ENCODE peak calls at places on chromosome 14, in five cellular contexts. L, F, P, D and U are unnamed samples.

GRCh38 chr14:73783107-73783727 is 68.4 kb upstream of the PTGR2 start:
- DNase-seq in P (peak), F (no peak), D (no peak), L (peak), U (no peak)

GRCh38 chr14:51581017-51581881 is 70.5 kb upstream of the FRMD6 start:
- DNase-seq in D (no peak), P (no peak), F (no peak), L (no peak), U (no peak)

GRCh38 chr14:36066636-36067035 is 109.9 kb downstream of the PTCSC3 start:
- DNase-seq in L (no peak), F (no peak), D (no peak), P (no peak), U (peak)

GRCh38 chr14:36454599-36455240 is 65.3 kb downstream of the NKX2-1 start:
- DNase-seq in D (no peak), L (peak), P (no peak), F (no peak), U (no peak)

GRCh38 chr14:67962215-67962644 is 142.7 kb downstream of the RAD51B start:
- DNase-seq in L (no peak), F (no peak), P (no peak), D (no peak), U (no peak)

GRCh38 chr14:60116181-60116580 is 24.5 kb downstream of the PCNX4 start:
- DNase-seq in F (no peak), P (no peak), L (no peak), D (no peak), U (peak)

GRCh38 chr14:53516261-53516774 is 363.2 kb upstream of the DDHD1 start:
- DNase-seq in L (no peak), F (no peak), D (no peak), P (no peak), U (no peak)

GRCh38 chr14:23024612-23025075 is 10.1 kb downstream of the PSMB5 start:
- DNase-seq in D (no peak), P (no peak), F (no peak), L (no peak), U (no peak)

GRCh38 chr14:99853206-99853605 is 60.0 kb downstream of the EML1 start:
- DNase-seq in P (peak), D (no peak), F (no peak), L (no peak), U (no peak)

GRCh38 chr14:78135450-78135891 is 34.7 kb upstream of the NRXN3 start:
- DNase-seq in F (no peak), P (no peak), L (no peak), D (peak), U (peak)

GRCh38 chr14:104595911-104596450 is 8.6 kb downstream of the TMEM179 start:
- DNase-seq in D (no peak), F (no peak), L (no peak), P (no peak), U (no peak)

GRCh38 chr14:68655961-68656360 is 136.9 kb downstream of the ZFP36L1 start:
- DNase-seq in D (no peak), P (no peak), F (no peak), L (peak), U (no peak)

GRCh38 chr14:75141967-75142366 is 15.1 kb upstream of the NEK9 start:
- DNase-seq in P (no peak), F (no peak), D (no peak), L (peak), U (no peak)

GRCh38 chr14:44847910-44848309 is 113.8 kb downstream of the KLHL28 start:
- DNase-seq in F (no peak), P (no peak), D (no peak), L (no peak), U (no peak)

GRCh38 chr14:101458536-101459391 is 102.5 kb upstream of the DIO3 start:
- DNase-seq in P (no peak), D (no peak), F (no peak), L (peak), U (no peak)

GRCh38 chr14:96162265-96162664 is 42.4 kb upstream of the BDKRB2 start:
- DNase-seq in D (no peak), F (no peak), P (no peak), L (no peak), U (no peak)

GRCh38 chr14:53710615-53711014 is 246.0 kb downstream of the BMP4 start:
- DNase-seq in F (no peak), D (no peak), P (no peak), L (no peak), U (no peak)

GRCh38 chr14:78567343-78567742 is 397.2 kb downstream of the NRXN3 start:
- DNase-seq in P (no peak), L (no peak), D (no peak), F (no peak), U (no peak)

GRCh38 chr14:26528415-26529182 is 69.2 kb downstream of the NOVA1 start:
- DNase-seq in F (no peak), L (no peak), P (peak), D (no peak), U (no peak)

GRCh38 chr14:64196668-64197411 is 97.3 kb downstream of the ESR2 start:
- DNase-seq in D (no peak), F (no peak), L (peak), P (peak), U (no peak)

GRCh38 chr14:64788706-64789105 is 84.5 kb downstream of the PLEKHG3 start:
- DNase-seq in L (no peak), P (no peak), D (peak), F (no peak), U (peak)

GRCh38 chr14:92958373-92959188 is 35.6 kb downstream of the CHGA start:
- DNase-seq in F (no peak), D (no peak), P (no peak), L (no peak), U (no peak)

GRCh38 chr14:92542766-92543554 is 29.4 kb downstream of the RIN3 start:
- DNase-seq in F (no peak), D (no peak), L (no peak), P (no peak), U (no peak)

GRCh38 chr14:94370524-94370910 is 17.9 kb downstream of the SERPINA1 start:
- DNase-seq in F (no peak), D (no peak), P (no peak), L (no peak), U (no peak)

GRCh38 chr14:66650491-66650911 is 142.6 kb downstream of the GPHN start:
- DNase-seq in P (no peak), D (no peak), L (no peak), F (no peak), U (no peak)

GRCh38 chr14:34361504-34362011 is 100.5 kb downstream of the SPTSSA start:
- DNase-seq in L (no peak), F (no peak), D (no peak), P (peak), U (no peak)

GRCh38 chr14:39426605-39427004 is 5.6 kb downstream of the FBXO33 start:
- DNase-seq in P (no peak), D (no peak), F (peak), L (no peak), U (peak)

GRCh38 chr14:58794993-58795762 is 157.4 kb downstream of the DACT1 start:
- DNase-seq in L (no peak), D (no peak), F (no peak), P (no peak), U (no peak)
- TF ChIP-seq CTCF in L (no peak), D (no peak), F (no peak), P (no peak), U (no peak)

DNA sequence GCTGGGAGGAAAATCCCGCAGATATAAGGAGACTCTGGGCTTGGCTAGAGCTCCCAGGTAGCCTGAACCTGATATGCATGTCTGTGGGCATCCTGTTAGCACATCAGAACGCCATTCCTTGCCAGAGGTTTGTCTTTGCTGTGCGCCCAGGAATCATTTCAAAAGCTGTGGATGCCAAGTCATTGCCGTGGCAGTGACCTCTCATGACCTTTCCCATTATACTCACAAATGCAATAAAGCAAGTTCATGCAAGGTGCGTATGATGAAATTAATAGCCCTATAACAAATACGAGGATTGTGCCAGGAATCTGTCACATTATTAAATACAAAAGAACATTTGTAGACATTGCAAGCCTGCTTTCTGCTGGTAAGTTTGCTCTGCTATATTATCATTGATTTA is 229.1 kb upstream of the PELI2 start:
- DNase-seq in D (peak), F (no peak), P (no peak), L (no peak), U (peak)
- H3K27ac ChIP-seq in D (peak), F (no peak), P (no peak), L (no peak), U (peak)

GRCh38 chr14:49467091-49467490 is 119.1 kb downstream of the RPS29 start:
- DNase-seq in P (no peak), F (no peak), D (no peak), L (no peak), U (no peak)

GRCh38 chr14:49463146-49463545 is 123.0 kb downstream of the RPS29 start:
- DNase-seq in L (no peak), P (no peak), D (no peak), F (no peak), U (no peak)

GRCh38 chr14:49460647-49461046 is 125.5 kb downstream of the RPS29 start:
- DNase-seq in P (no peak), F (no peak), L (no peak), D (no peak), U (no peak)

GRCh38 chr14:49461529-49462401 is 124.4 kb downstream of the RPS29 start:
- DNase-seq in P (no peak), F (peak), L (peak), D (peak), U (peak)

GRCh38 chr14:49464885-49465284 is 121.3 kb downstream of the RPS29 start:
- DNase-seq in P (no peak), D (peak), F (no peak), L (peak), U (no peak)
- TF ChIP-seq CTCF in P (no peak), D (no peak), F (peak), L (peak), U (no peak)

DNA sequence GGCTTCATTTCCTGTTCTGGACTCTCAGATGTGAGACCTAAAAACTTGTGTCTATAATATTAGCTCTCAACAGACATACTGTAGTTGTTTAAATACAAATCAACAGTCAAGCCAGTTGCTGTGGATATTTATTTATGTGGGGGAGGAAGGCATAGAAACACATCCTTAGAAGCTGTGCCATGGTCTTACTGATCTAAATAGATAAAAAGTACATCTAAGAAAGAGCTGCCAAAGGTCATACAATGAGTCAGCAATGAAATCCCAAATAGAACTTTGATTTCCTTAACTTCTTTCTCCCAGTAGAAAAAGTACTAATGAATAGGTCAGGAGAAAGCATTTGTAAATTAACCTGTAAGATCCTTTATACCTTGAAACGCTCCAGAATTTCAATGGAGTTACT is 185.1 kb downstream of the AKAP6 start:
- DNase-seq in F (no peak), D (no peak), L (no peak), P (no peak), U (no peak)
- H3K27ac ChIP-seq in F (no peak), D (peak), L (no peak), P (peak), U (no peak)

GRCh38 chr14:50311974-50312733 is at the start of the genes DMAC2L and L2HGDH:
- DNase-seq in L (peak), D (peak), F (peak), P (peak), U (peak)
- TF ChIP-seq CTCF in L (no peak), D (no peak), F (peak), P (peak), U (peak)

GRCh38 chr14:31827325-31827724 is 249.8 kb upstream of the ARHGAP5 start:
- DNase-seq in L (no peak), F (no peak), D (no peak), P (no peak), U (no peak)
- H3K27ac ChIP-seq in L (no peak), F (no peak), D (no peak), P (no peak), U (no peak)

DNA sequence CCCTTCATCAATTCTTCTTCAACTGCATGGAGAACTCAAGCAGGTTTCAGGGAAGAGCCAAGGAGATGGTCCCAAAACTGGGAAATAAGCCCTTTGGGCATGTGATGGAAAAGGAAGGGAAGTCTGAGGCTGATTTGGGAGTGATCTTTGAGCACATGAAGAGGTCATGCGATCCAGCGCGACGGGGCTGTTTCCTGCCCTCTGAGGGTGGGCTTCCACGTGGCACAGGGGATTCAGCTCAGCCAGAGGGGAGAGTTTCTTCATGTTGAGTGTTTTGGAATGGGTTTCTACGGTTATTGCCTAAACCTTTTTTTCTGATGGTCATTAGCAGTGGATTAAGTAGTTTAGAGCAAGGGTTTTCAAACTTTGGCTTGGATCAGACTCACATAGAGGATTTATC is 30.2 kb downstream of the GPR68 start:
- DNase-seq in P (no peak), D (no peak), F (no peak), L (no peak), U (no peak)
- TF ChIP-seq CTCF in P (no peak), D (no peak), F (no peak), L (no peak), U (no peak)